ENCODE peak calls at places on chromosomes 1 and 21, in six cellular contexts. A is A549, C is mammary epithelial cell, W is left ventricle myocardium inferior, O is GM12865, V is progenitor cell of endocrine pancreas. X is an unnamed sample.

GRCh38 chr1:41313661-41314131 is 47.5 kb upstream of the FOXO6 start:
- DNase-seq in V (no peak), C (no peak), W (no peak), O (peak), A (no peak), X (peak)

GRCh38 chr1:44151332-44151731 is 9.9 kb upstream of the KLF18 start:
- DNase-seq in A (no peak), C (no peak), W (no peak), O (peak), V (no peak), X (no peak)

GRCh38 chr1:169588112-169588511 is 1.8 kb upstream of the F5 start:
- DNase-seq in O (no peak), C (no peak), A (no peak), V (no peak), W (no peak), X (no peak)

GRCh38 chr1:201272838-201273237 is 10.5 kb upstream of the PKP1 start:
- DNase-seq in W (no peak), C (no peak), V (no peak), A (no peak), O (no peak), X (no peak)

GRCh38 chr1:231337043-231337471 is 595 bp downstream of the EXOC8 start:
- DNase-seq in C (peak), O (no peak), V (peak), W (peak), A (no peak), X (no peak)

GRCh38 chr21:42189860-42190491 is 29.0 kb upstream of the ABCG1 start:
- DNase-seq in W (no peak), A (no peak), V (no peak), C (no peak), O (no peak), X (no peak)

GRCh38 chr1:15578921-15579682 is 5.7 kb downstream of the AGMAT start:
- DNase-seq in O (peak), C (no peak), W (no peak), A (no peak), V (no peak), X (no peak)

GRCh38 chr1:165632152-165632469 is 1.1 kb downstream of the MGST3 start:
- DNase-seq in A (no peak), V (no peak), O (no peak), C (no peak), W (no peak), X (no peak)

GRCh38 chr1:55718758-55719671 is 503.9 kb upstream of the USP24 start:
- DNase-seq in V (no peak), W (peak), A (peak), O (no peak), C (peak), X (no peak)

GRCh38 chr1:150127464-150127863 is 22.3 kb upstream of the PLEKHO1 start:
- DNase-seq in W (no peak), C (no peak), A (no peak), O (no peak), V (no peak), X (no peak)

GRCh38 chr1:160096491-160097116 is 1.8 kb downstream of the IGSF8 start:
- DNase-seq in V (no peak), C (peak), A (no peak), O (no peak), W (no peak), X (no peak)

GRCh38 chr21:36686955-36687354 is 12.0 kb upstream of the SIM2 start:
- DNase-seq in V (no peak), W (no peak), C (no peak), A (no peak), O (no peak), X (no peak)

GRCh38 chr1:23593556-23594148 is 34.4 kb upstream of the ID3 start:
- DNase-seq in V (no peak), O (peak), C (peak), W (no peak), A (peak), X (no peak)

GRCh38 chr1:205172729-205173366 is 38.7 kb downstream of the DSTYK start:
- DNase-seq in V (no peak), C (peak), W (no peak), A (peak), O (no peak), X (no peak)

GRCh38 chr1:47611992-47612391 is 174.1 kb downstream of the FOXD2 start:
- DNase-seq in W (no peak), O (no peak), C (no peak), V (no peak), A (no peak), X (no peak)

GRCh38 chr1:226253933-226254332 is 30.5 kb downstream of the MIXL1 start:
- DNase-seq in V (no peak), A (no peak), C (no peak), O (no peak), W (no peak), X (no peak)

GRCh38 chr1:212566522-212567479 is 41.8 kb upstream of the ATF3 start:
- DNase-seq in C (peak), V (no peak), O (peak), A (peak), W (no peak), X (no peak)

GRCh38 chr1:181062800-181063428 is 25.6 kb upstream of the IER5 start:
- DNase-seq in W (no peak), O (peak), C (no peak), V (no peak), A (no peak), X (no peak)

GRCh38 chr1:207938016-207938415 is 27.1 kb upstream of the CD34 start:
- DNase-seq in V (no peak), A (no peak), W (no peak), O (no peak), C (no peak), X (no peak)

GRCh38 chr21:15289896-15290841 is 225.4 kb upstream of the NRIP1 start:
- DNase-seq in O (peak), A (no peak), V (peak), C (no peak), W (peak), X (peak)

GRCh38 chr1:41359211-41360073 is 1.8 kb upstream of the FOXO6 start:
- DNase-seq in A (no peak), C (no peak), O (no peak), V (no peak), W (no peak), X (no peak)

GRCh38 chr1:228997721-228998144 is 262.5 kb downstream of the RHOU start:
- DNase-seq in O (no peak), V (no peak), C (no peak), W (no peak), A (no peak), X (no peak)

GRCh38 chr1:196382383-196382782 is 225.9 kb downstream of the KCNT2 start:
- DNase-seq in O (no peak), V (no peak), A (no peak), C (no peak), W (no peak), X (no peak)

GRCh38 chr1:218785928-218786327 is 387.8 kb upstream of the LYPLAL1 start:
- DNase-seq in O (no peak), W (peak), C (no peak), V (no peak), A (no peak), X (no peak)

GRCh38 chr1:98103617-98104284 is 182.9 kb upstream of the DPYD start:
- DNase-seq in O (no peak), V (no peak), C (no peak), W (no peak), A (no peak), X (no peak)

GRCh38 chr1:200317236-200317635 is 92.6 kb downstream of the ZNF281 start:
- DNase-seq in W (no peak), A (no peak), V (no peak), O (no peak), C (peak), X (no peak)

GRCh38 chr1:67869233-67869632 is 36.0 kb upstream of the GNG12 start:
- DNase-seq in C (no peak), O (no peak), W (no peak), A (no peak), V (no peak), X (no peak)

GRCh38 chr21:28699591-28700259 is 293.0 kb downstream of the LTN1 start:
- DNase-seq in V (no peak), O (no peak), C (peak), A (no peak), W (no peak), X (no peak)

GRCh38 chr1:172497230-172497629 is 35.7 kb upstream of the SUCO start:
- DNase-seq in W (no peak), C (peak), A (peak), V (no peak), O (no peak), X (peak)

GRCh38 chr21:33668180-33668579 is 25.9 kb downstream of the ITSN1 start:
- DNase-seq in O (no peak), A (no peak), V (no peak), C (peak), W (no peak), X (no peak)

GRCh38 chr21:45894107-45894810 is 87.3 kb upstream of the COL6A1 start:
- DNase-seq in A (no peak), W (peak), V (no peak), C (no peak), O (no peak), X (no peak)

GRCh38 chr21:45476582-45476981 is 65.7 kb downstream of the SLC19A1 start:
- DNase-seq in C (no peak), V (no peak), W (no peak), A (no peak), O (no peak), X (no peak)

GRCh38 chr1:19010995-19011696 is 54.7 kb upstream of the IFFO2 start:
- DNase-seq in W (peak), V (no peak), C (peak), O (peak), A (peak), X (no peak)

DNA sequence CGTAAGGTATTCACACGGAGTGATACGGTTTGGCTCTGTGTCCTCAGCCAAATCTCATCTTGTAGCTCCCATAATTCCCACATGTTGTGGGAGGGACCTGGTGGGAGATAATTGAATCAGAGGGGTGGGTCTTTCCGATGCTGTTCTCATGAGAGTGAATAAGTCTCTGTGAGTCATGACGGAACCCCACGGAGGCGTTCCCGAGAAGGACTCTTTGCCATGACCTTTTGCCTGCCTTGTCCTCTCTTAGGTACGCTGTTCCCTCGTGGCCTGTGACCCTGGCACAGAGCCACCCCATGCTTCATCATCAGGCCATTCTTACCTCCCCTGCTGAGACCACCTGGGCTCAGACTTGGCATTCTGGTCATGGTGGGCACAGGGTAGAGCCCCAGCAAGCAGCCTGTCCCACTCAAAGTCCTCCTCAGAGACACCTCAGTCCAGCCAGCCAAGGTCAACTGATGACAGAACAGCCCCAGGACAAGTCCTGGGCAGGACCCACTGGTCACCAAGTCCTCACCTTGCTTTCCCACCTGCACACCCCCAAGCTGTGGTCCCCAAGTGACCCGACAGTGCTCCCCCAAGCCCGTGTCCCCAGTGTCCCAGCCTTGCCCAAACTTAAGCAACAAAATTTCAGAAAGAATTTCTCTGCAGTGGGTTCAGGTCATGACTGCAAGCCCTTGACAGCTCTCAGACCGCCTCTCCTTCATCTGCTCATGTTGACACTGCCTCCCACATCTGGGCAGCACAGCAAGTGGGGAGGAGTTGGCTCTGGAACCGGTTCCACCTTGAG is 158.4 kb downstream of the ACTL8 start:
- DNase-seq in C (no peak), V (no peak), A (no peak), O (no peak), W (no peak), X (no peak)
- TF ChIP-seq CTCF in C (no peak), V (no peak), A (no peak), O (no peak), W (no peak), X (no peak)

GRCh38 chr1:206557636-206558473 is 50.5 kb downstream of the RASSF5 start:
- DNase-seq in A (no peak), V (no peak), O (peak), C (no peak), W (no peak), X (no peak)

GRCh38 chr1:206556748-206557635 is 49.7 kb downstream of the RASSF5 start:
- DNase-seq in A (peak), V (peak), W (peak), O (peak), C (peak), X (peak)

GRCh38 chr1:206560021-206560716 is 52.1 kb downstream of the EIF2D start:
- DNase-seq in W (no peak), V (no peak), C (no peak), A (no peak), O (peak), X (no peak)

GRCh38 chr1:206558794-206559660 is 51.7 kb downstream of the RASSF5 start:
- DNase-seq in V (no peak), C (no peak), O (peak), W (no peak), A (no peak), X (no peak)

DNA sequence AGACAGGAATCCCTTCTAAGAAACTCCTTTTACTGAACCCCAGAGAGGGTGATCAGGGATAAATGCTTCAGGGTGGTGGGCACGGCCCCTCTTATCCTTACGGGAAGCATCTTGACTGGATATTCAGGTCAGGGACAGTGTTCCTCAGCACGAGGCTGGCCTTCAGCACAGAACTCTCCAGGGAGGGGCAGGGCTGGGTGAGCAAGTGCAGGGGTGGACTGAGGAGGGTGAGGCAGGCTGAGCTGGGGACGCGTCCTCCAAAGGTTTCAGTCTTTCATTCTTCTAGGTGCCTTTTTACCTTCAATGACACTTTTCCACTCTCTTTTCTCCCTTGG is 52.3 kb downstream of the RASSF5 start:
- DNase-seq in A (no peak), V (no peak), C (no peak), O (peak), W (no peak), X (no peak)
- TF ChIP-seq CTCF in A (no peak), V (no peak), C (no peak), O (no peak), W (no peak), X (no peak)

DNA sequence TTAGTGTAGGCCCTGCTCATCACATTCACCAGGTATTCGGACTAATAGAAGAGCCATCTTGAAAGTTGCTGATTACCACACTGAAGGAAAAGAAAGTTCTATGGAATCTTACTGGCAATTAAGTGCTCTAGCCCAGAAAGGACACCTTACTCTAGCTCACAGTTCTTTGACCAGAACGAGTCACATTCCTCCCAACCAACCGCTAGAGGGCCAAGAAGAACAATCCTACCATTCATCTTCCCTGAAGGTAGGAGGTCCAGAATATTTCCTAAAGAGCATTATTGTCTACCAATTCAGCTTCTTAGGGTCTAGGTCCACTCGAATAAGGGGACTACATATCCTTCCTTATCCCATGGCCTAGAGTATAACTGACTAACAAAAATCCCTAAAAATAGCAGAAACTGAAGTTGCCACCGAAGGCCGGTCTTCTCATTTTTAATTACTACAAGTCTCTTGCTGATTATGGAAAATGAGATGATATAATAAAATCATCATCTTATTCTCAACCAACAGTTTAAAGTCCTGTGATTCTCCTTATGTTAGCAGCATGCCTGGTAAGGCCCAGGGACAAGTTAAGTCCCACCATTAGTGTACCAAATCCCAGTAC is 2.7 kb upstream of the FMO1 start:
- DNase-seq in C (peak), V (no peak), W (no peak), A (peak), O (peak), X (peak)
- TF ChIP-seq CTCF in C (peak), V (peak), W (peak), A (peak), O (peak), X (peak)

GRCh38 chr1:4215391-4215790 is 315.3 kb upstream of the C1orf174 start:
- DNase-seq in C (no peak), W (no peak), A (no peak), V (no peak), O (no peak), X (no peak)
- TF ChIP-seq CTCF in C (no peak), W (no peak), A (no peak), V (no peak), O (no peak), X (no peak)

GRCh38 chr1:109253803-109254620 is 4.7 kb downstream of the CELSR2 start:
- DNase-seq in W (no peak), C (no peak), V (no peak), A (no peak), O (no peak), X (no peak)

GRCh38 chr1:109256085-109256484 is 6.7 kb downstream of the CELSR2 start:
- DNase-seq in W (no peak), C (no peak), O (no peak), V (no peak), A (no peak), X (no peak)

GRCh38 chr1:109255673-109256072 is 6.3 kb downstream of the CELSR2 start:
- DNase-seq in W (no peak), C (no peak), A (no peak), O (no peak), V (no peak), X (no peak)

GRCh38 chr1:109254621-109255096 is 5.3 kb downstream of the CELSR2 start:
- DNase-seq in O (no peak), W (no peak), A (no peak), C (no peak), V (no peak), X (no peak)

GRCh38 chr1:109255097-109255651 is 5.8 kb downstream of the CELSR2 start:
- DNase-seq in W (no peak), V (no peak), A (no peak), C (no peak), O (no peak), X (no peak)
- TF ChIP-seq CTCF in W (no peak), V (peak), A (no peak), C (peak), O (no peak), X (no peak)

GRCh38 chr1:156690673-156691032 is 13.4 kb upstream of the NES start:
- DNase-seq in W (no peak), O (no peak), C (no peak), V (no peak), A (no peak), X (no peak)

GRCh38 chr1:156691216-156691615 is 14.0 kb upstream of the NES start:
- DNase-seq in A (no peak), C (no peak), O (no peak), V (no peak), W (no peak), X (no peak)

GRCh38 chr1:156692409-156692957 is 12.9 kb downstream of the CRABP2 start:
- DNase-seq in A (no peak), C (peak), W (no peak), V (no peak), O (no peak), X (no peak)

GRCh38 chr1:156692958-156693857 is 12.2 kb downstream of the CRABP2 start:
- DNase-seq in A (no peak), O (peak), C (peak), W (no peak), V (peak), X (no peak)

GRCh38 chr1:156691665-156692408 is 13.5 kb downstream of the CRABP2 start:
- DNase-seq in A (no peak), C (peak), O (no peak), W (no peak), V (no peak), X (peak)
- TF ChIP-seq CTCF in A (no peak), C (no peak), O (no peak), W (no peak), V (peak), X (no peak)

GRCh38 chr21:23936224-23936623 is 1671.1 kb downstream of the MRPL39 start:
- DNase-seq in A (no peak), V (no peak), W (no peak), C (no peak), O (peak), X (no peak)
- TF ChIP-seq CTCF in A (no peak), V (peak), W (peak), C (no peak), O (peak), X (no peak)

DNA sequence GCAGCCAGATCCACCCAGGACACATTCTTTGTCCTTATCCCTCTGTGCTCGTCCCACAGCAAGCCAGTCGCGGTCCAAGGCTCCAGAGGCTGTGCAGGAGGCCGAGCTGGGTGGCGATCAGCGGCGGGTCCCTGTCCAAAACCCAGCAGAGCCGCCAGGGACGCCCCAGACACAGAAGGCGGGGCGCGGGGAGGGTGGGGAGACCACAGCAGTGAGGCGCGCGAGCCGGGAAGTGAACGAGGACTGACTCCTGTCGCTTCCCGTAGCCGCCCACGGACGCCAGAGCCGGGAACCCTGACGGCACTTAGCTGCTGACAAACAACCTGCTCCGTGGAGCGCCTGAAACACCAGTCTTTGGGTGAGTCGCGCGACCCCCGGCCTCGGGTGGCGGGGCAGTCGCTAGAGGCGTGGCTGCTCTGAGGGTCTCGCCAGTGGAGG is at the start of gene LGALS8:
- DNase-seq in C (peak), O (peak), A (peak), V (peak), W (peak), X (peak)
- TF ChIP-seq CTCF in C (no peak), O (no peak), A (no peak), V (no peak), W (no peak), X (no peak)